ENCODE peak calls at places on chromosome X, in ten cellular contexts. E is H1, C is suprapubic skin, B is cardiac muscle cell, K is mammary epithelial cell, T is endodermal cell, G is sigmoid colon, V is ovary, A is tibial artery, X is GM23248. D is an unnamed sample. For H3K9me3, the result is how much of the 10 kb centered on the place peaks cover.

GRCh38 chrX:2267890-2268289 is 232.9 kb downstream of the DHRSX start:
- DNase-seq in E (no peak), C (no peak), B (peak), K (no peak), T (no peak), G (no peak), V (no peak), A (no peak), X (no peak), D (no peak)

GRCh38 chrX:112043997-112044396 is 38.6 kb downstream of the TRPC5 start:
- DNase-seq in E (no peak), C (no peak), B (peak), K (no peak), T (no peak), G (no peak), V (no peak), A (no peak), X (peak), D (no peak)

GRCh38 chrX:100363926-100364325 is 46.1 kb downstream of the PCDH19 start:
- DNase-seq in E (no peak), C (no peak), B (no peak), K (no peak), T (no peak), G (no peak), V (no peak), A (no peak), X (no peak), D (no peak)

GRCh38 chrX:53265771-53266170 is 15.6 kb downstream of the IQSEC2 start:
- DNase-seq in E (no peak), C (no peak), B (no peak), K (peak), T (no peak), G (no peak), V (no peak), A (no peak), X (peak), D (no peak)

GRCh38 chrX:80412042-80412441 is 8.2 kb upstream of the TENT5D start:
- DNase-seq in E (no peak), C (no peak), B (no peak), K (no peak), T (no peak), G (no peak), V (no peak), A (no peak), X (no peak), D (no peak)

GRCh38 chrX:122835886-122836285 is 348.2 kb upstream of the GRIA3 start:
- DNase-seq in E (no peak), C (no peak), B (no peak), K (no peak), T (no peak), G (no peak), V (no peak), A (no peak), X (peak), D (no peak)

GRCh38 chrX:15985937-15986336 is 131.3 kb upstream of the AP1S2 start:
- DNase-seq in E (no peak), C (no peak), B (no peak), K (peak), T (no peak), G (no peak), V (no peak), A (no peak), X (no peak), D (no peak)

GRCh38 chrX:45264865-45265264 is 64.2 kb upstream of the DIPK2B start:
- DNase-seq in E (no peak), C (no peak), B (no peak), K (no peak), T (no peak), G (no peak), V (no peak), A (no peak), X (no peak), D (no peak)

GRCh38 chrX:109578916-109579315 is 42.3 kb downstream of the NXT2 start:
- DNase-seq in E (no peak), C (no peak), B (no peak), K (no peak), T (no peak), G (no peak), V (no peak), A (no peak), X (no peak), D (no peak)

GRCh38 chrX:9466115-9466495 is 1.2 kb downstream of the TBL1X start:
- DNase-seq in E (no peak), C (peak), B (peak), K (no peak), T (peak), G (peak), V (peak), A (peak), X (peak), D (peak)

GRCh38 chrX:123739474-123739873 is 6.6 kb upstream of the THOC2 start:
- DNase-seq in E (no peak), C (no peak), B (no peak), K (no peak), T (no peak), G (no peak), V (no peak), A (no peak), X (no peak), D (no peak)

GRCh38 chrX:20267924-20268701 is 1.4 kb upstream of the RPS6KA3 start:
- DNase-seq in E (no peak), C (peak), B (peak), K (no peak), T (peak), G (peak), V (peak), A (peak), X (no peak), D (peak)

GRCh38 chrX:122441451-122441850 is 742.6 kb upstream of the GRIA3 start:
- DNase-seq in E (no peak), C (no peak), B (no peak), K (no peak), T (no peak), G (no peak), V (no peak), A (no peak), X (no peak), D (no peak)

DNA sequence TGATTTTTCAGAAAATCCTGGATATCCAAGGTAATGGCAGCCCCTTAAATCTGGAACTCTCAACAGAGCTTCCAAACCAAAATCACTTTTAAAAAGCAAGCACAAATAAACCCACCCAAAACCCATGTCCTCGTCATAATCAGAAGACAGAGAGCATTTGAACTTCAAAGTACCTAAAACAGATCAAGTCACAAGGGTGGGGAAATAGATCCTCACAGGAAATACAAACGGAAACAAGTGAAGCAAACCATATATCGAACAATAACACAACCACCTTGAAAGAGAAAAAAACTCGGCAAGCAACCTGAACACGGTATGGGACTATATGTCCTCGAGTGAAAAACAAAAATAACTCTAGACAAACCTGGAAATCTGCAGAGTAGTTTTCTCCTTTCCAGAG is 15.9 kb upstream of the CCNQ start:
- DNase-seq in E (no peak), C (no peak), B (no peak), K (no peak), T (no peak), G (no peak), V (no peak), A (no peak), X (no peak), D (no peak)
- H3K4me3 ChIP-seq in E (no peak), C (no peak), B (no peak), K (no peak), T (no peak), G (no peak), V (no peak), A (no peak), X (no peak), D (no peak)

DNA sequence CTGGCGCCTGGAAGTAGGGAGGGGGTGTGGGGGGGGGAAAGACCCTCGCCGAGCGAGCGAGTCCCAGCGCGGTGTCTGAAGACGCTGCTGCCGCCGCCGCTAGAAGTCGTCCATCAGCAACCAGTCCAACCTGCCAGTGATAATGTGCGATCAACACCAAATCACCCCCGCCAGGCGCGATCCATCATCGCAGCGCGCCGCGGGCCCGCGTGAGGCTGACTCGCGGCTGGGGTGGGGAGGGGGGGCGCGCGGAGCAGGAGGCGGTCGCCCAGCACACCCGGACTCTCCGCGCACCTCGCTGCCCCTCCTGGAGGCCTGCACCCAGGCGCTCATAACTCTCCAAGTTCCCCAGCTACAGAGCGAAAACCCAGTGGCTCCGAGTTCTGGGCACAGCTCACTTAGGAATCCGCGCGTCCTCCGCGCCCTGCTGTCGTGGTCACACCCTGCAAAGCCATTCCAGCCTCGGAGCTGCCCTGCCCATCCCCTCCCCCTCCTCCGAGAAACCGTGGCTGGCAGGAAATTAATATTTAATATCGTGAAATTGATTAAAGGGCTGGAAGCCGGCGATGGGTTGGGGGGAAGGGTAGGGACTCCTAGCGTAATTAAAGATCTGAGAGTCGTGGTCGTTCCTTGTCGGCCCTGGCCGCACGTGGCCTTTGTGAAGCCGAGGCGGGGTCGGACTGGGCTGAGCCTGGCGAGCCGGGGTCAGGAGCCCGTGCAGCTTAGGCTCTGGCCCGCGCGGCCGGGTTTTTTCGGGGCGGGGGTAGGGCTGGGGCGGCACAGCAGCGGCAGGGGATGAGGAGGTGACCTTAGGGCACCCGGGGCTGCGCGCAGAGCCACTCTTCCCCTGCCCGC is 58.1 kb upstream of the BCOR start:
- DNase-seq in E (no peak), C (no peak), B (no peak), K (no peak), T (peak), G (no peak), V (peak), A (no peak), X (peak), D (peak)
- H3K9me3 ChIP-seq in E (under half), C (under half), B (under half), K (under half), T (under half), G (under half), V (under half), A (under half), X (under half), D (under half)

GRCh38 chrX:133412665-133413064 is 2.6 kb downstream of the GPC4 start:
- DNase-seq in E (no peak), C (no peak), B (no peak), K (no peak), T (no peak), G (no peak), V (no peak), A (no peak), X (no peak), D (no peak)

GRCh38 chrX:133413218-133413925 is 1.9 kb downstream of the GPC4 start:
- DNase-seq in E (no peak), C (no peak), B (peak), K (no peak), T (peak), G (peak), V (peak), A (peak), X (no peak), D (no peak)

GRCh38 chrX:133414399-133415275 is 652 bp downstream of the GPC4 start:
- DNase-seq in E (no peak), C (no peak), B (peak), K (peak), T (peak), G (peak), V (peak), A (no peak), X (peak), D (no peak)

GRCh38 chrX:133410555-133410954 is 4.7 kb downstream of the GPC4 start:
- DNase-seq in E (no peak), C (no peak), B (no peak), K (no peak), T (no peak), G (no peak), V (no peak), A (no peak), X (no peak), D (no peak)

DNA sequence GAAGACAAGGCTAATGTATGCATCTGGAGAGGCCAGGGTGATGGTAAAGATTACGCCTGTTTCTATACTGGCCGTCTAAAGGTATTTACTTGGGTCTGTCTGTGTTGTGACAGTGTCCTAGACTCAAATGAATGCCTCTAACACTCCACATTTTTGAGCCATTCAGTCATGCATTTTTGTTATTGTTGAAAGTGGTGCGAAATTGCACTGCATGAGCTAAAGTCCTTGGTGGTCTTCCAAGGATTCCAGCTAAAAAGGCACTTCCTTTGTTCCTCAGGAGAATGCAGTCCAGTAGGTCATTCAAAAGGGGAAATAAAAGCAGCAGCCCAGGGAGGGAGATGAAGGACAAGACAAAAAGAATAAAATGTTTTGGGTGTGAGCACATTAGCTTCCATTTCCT is 3.0 kb downstream of the GPC4 start:
- DNase-seq in E (no peak), C (no peak), B (no peak), K (no peak), T (no peak), G (no peak), V (no peak), A (no peak), X (peak), D (no peak)
- H3K4me3 ChIP-seq in E (peak), C (no peak), B (no peak), K (no peak), T (peak), G (peak), V (no peak), A (peak), X (no peak), D (no peak)

GRCh38 chrX:24231780-24232179 is 82.1 kb downstream of the SUPT20HL2 start:
- DNase-seq in E (no peak), C (no peak), B (no peak), K (peak), T (no peak), G (no peak), V (no peak), A (no peak), X (no peak), D (no peak)
- H3K9me3 ChIP-seq in E (under half), C (under half), B (under half), K (under half), T (under half), G (under half), V (under half), A (under half), X (under half), D (under half)

GRCh38 chrX:10617964-10618342 is 2.4 kb downstream of the MID1 start:
- DNase-seq in E (no peak), C (no peak), B (no peak), K (peak), T (no peak), G (no peak), V (no peak), A (no peak), X (peak), D (no peak)
- H3K4me3 ChIP-seq in E (peak), C (peak), B (peak), K (peak), T (peak), G (peak), V (peak), A (no peak), X (peak), D (no peak)

GRCh38 chrX:143378851-143379250 is 138.4 kb downstream of the SPANXN3 start:
- DNase-seq in E (no peak), C (no peak), B (no peak), K (no peak), T (no peak), G (no peak), V (no peak), A (no peak), X (no peak), D (no peak)
- H3K9me3 ChIP-seq in E (under half), C (under half), B (under half), K (under half), T (under half), G (under half), V (under half), A (under half), X (under half), D (under half)

GRCh38 chrX:13937370-13938052 is 92.2 kb downstream of the GEMIN8 start:
- DNase-seq in E (no peak), C (no peak), B (peak), K (no peak), T (peak), G (no peak), V (no peak), A (no peak), X (peak), D (no peak)
- H3K4me3 ChIP-seq in E (peak), C (peak), B (peak), K (peak), T (peak), G (peak), V (peak), A (peak), X (peak), D (peak)

DNA sequence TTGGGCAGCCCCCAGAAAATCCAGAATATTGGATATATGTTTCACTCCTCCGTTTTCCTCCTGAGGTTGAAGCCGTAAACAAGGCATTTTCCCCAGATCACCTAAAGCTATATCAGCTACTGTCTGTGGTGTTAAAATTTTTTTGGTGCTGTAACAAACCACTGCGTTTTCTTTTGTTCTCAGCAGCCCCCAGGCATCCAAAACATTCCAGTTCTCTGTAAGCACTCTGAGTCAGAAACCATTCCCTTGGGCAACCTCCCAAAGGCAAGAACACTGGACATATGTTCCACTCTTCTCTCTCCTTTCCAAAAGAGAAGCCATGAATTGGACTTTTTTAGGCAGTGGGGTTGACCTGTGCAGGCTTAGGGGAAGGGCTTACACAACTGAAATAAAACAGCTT is 310.9 kb downstream of the MID1IP1 start:
- DNase-seq in E (no peak), C (no peak), B (no peak), K (peak), T (no peak), G (no peak), V (no peak), A (no peak), X (peak), D (no peak)
- H3K9me3 ChIP-seq in E (under half), C (under half), B (under half), K (under half), T (under half), G (under half), V (under half), A (under half), X (under half), D (under half)

GRCh38 chrX:17736478-17736855 is 826 bp upstream of the SCML1 start:
- DNase-seq in E (no peak), C (no peak), B (no peak), K (no peak), T (no peak), G (no peak), V (no peak), A (no peak), X (peak), D (no peak)
- H3K4me3 ChIP-seq in E (peak), C (peak), B (peak), K (peak), T (peak), G (peak), V (peak), A (peak), X (peak), D (peak)

DNA sequence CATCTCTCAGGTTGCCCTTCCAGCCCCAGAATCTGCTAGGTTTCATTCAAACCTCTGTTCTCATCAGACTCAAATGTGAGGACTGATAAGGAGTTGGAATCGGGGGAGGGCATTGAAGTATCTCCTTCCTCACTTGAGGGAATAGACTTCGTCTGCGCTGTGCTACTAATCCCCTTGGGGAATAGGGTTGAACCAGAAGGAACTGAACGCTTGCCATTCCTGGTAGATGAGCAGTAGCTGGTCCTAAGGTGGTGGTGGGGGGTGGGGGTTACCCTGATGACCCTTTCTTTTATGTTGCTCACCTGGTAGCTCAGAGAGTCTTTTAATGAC is 692 bp upstream of the SLC9A7 start:
- DNase-seq in E (no peak), C (no peak), B (no peak), K (no peak), T (no peak), G (no peak), V (no peak), A (no peak), X (peak), D (peak)
- H3K9me3 ChIP-seq in E (under half), C (under half), B (under half), K (under half), T (under half), G (under half), V (under half), A (under half), X (under half), D (under half)